ENCODE peak calls at places on chromosomes 11 and 22, in ten cellular contexts. Z is pancreas; Q is heart right ventricle; K is heart left ventricle; P is transverse colon; A is colonic mucosa; J is CD8-positive, alpha-beta T cell; V is H1; R is left ventricle myocardium inferior; D is A549. N is an unnamed sample.

GRCh38 chr11:45025716-45026492 is 75.2 kb upstream of the TP53I11 start:
- DNase-seq in Q (peak; percentile 90), P (peak; percentile 27), J (peak; percentile 6), V (no peak), Z (no peak), A (no peak), K (peak; percentile 88), R (peak; percentile 72), D (no peak), N (peak; percentile 39)

GRCh38 chr11:103494491-103494890 is 385.3 kb downstream of the DYNC2H1 start:
- DNase-seq in J (no peak), Z (no peak), V (no peak), Q (peak; percentile 4), R (no peak), K (no peak), A (no peak), P (no peak), D (no peak), N (no peak)

GRCh38 chr11:15339302-15339701 is 224.6 kb downstream of the INSC start:
- DNase-seq in V (no peak), J (no peak), Q (no peak), K (no peak), Z (no peak), A (no peak), R (no peak), D (no peak), P (no peak), N (no peak)

GRCh38 chr11:1564535-1565172 is 7.4 kb downstream of the DUSP8 start:
- DNase-seq in R (peak; percentile 75), D (peak; percentile 38), Z (peak; percentile 90), P (peak; percentile 69), J (peak; percentile 28), V (no peak), K (peak; percentile 82), A (peak; percentile 67), Q (peak; percentile 80), N (no peak)

GRCh38 chr11:114311946-114312345 is 15.7 kb downstream of the NNMT start:
- DNase-seq in Q (no peak), P (no peak), D (no peak), R (no peak), A (no peak), V (no peak), K (no peak), Z (no peak), J (no peak), N (no peak)

GRCh38 chr11:122709042-122709760 is 53.7 kb downstream of the UBASH3B start:
- DNase-seq in P (no peak), D (peak; percentile 52), R (no peak), A (no peak), K (no peak), V (no peak), Q (no peak), J (no peak), Z (no peak), N (no peak)

GRCh38 chr11:78492973-78493372 is 75.4 kb upstream of the GAB2 start:
- DNase-seq in Z (no peak), D (no peak), J (no peak), A (no peak), R (no peak), K (no peak), V (no peak), P (no peak), Q (no peak), N (no peak)

GRCh38 chr11:113249491-113249763 is 65.0 kb upstream of the TTC12 start:
- DNase-seq in R (no peak), D (peak; percentile 1), Z (no peak), K (no peak), A (no peak), P (no peak), V (no peak), J (no peak), Q (no peak), N (no peak)

GRCh38 chr22:27808730-27809129 is 7.2 kb upstream of the MN1 start:
- DNase-seq in V (no peak), P (no peak), K (no peak), J (no peak), R (no peak), A (no peak), Z (no peak), D (no peak), Q (no peak), N (no peak)

GRCh38 chr11:125777309-125777708 is 1.3 kb downstream of the PATE2 start:
- DNase-seq in J (no peak), P (no peak), R (no peak), A (no peak), Q (no peak), K (no peak), D (no peak), Z (no peak), V (no peak), N (no peak)

GRCh38 chr22:49957826-49958461 is 2.6 kb upstream of the PIM3 start:
- DNase-seq in R (peak; percentile 15), A (no peak), P (peak; percentile 44), Q (no peak), J (no peak), K (no peak), D (no peak), V (no peak), Z (no peak), N (no peak)

GRCh38 chr22:49955581-49956417 is 4.8 kb upstream of the PIM3 start:
- DNase-seq in Z (no peak), V (no peak), D (no peak), P (peak; percentile 6), A (no peak), R (peak; percentile 18), J (no peak), K (no peak), Q (no peak), N (no peak)

GRCh38 chr22:49956914-49957825 is 3.4 kb upstream of the PIM3 start:
- DNase-seq in Q (no peak), P (no peak), D (no peak), A (no peak), Z (no peak), K (no peak), R (peak; percentile 16), V (no peak), J (no peak), N (no peak)

GRCh38 chr22:49954991-49955580 is 5.5 kb upstream of the PIM3 start:
- DNase-seq in V (no peak), K (no peak), R (peak; percentile 16), A (no peak), J (no peak), D (no peak), P (no peak), Q (no peak), Z (peak; percentile 60), N (peak; percentile 74)

GRCh38 chr22:49956418-49956770 is 4.2 kb upstream of the PIM3 start:
- DNase-seq in Z (no peak), Q (no peak), A (no peak), D (no peak), R (no peak), K (no peak), P (no peak), V (no peak), J (no peak), N (peak; percentile 1)
- H3K4me1 ChIP-seq in Z (peaks cover 44% of the 10 kb centered on the region), Q (peaks cover 47% of the 10 kb centered on the region), A (peaks cover 22% of the 10 kb centered on the region), D (peaks cover 36% of the 10 kb centered on the region), R (peaks cover 65% of the 10 kb centered on the region), K (peaks cover 34% of the 10 kb centered on the region), P (peaks cover 30% of the 10 kb centered on the region), V (no peaks in the 10 kb centered on the region), J (peaks cover 8% of the 10 kb centered on the region), N (peaks cover 57% of the 10 kb centered on the region)

DNA sequence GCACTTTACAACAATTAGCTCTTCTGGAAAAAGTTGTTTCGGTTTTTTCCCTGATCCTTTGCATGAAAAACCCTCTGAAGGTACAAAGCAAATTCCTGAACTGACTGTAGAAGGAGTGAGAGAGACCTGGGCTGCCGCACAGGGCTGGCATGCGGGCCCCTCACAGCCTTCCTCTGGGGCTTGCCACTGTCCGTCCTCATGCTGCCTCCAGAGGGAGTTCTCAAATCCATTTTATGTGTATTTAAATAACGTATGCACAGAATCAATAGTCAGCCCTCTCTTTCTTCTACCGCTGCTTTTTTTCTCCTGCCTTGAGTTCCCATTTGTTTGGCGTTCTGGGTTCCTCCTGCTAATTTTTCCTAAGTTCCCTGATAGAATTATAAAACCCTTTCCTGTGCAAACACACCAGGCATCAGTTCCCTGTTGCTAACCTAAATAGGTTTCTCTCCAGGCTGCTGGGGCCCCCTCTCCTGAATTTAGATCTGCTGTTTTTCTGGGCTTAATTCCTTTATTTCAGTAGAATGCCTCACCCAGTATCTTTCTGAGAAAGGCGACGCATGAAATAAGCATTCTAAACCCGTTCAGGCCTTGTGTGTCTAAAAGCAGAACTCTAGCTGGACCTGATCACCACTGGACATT is 52.4 kb downstream of the PHF21B start:
- DNase-seq in P (no peak), A (no peak), D (no peak), Z (no peak), J (no peak), V (no peak), Q (no peak), K (no peak), R (no peak), N (no peak)
- TF ChIP-seq CTCF in P (no peak), A (no peak), D (no peak), Z (no peak), J (no peak), V (peak; percentile 45), Q (no peak), K (peak; percentile 9), R (no peak), N (no peak)

GRCh38 chr11:12705874-12706273 is 31.7 kb downstream of the TEAD1 start:
- DNase-seq in P (no peak), R (no peak), Z (no peak), Q (no peak), K (no peak), V (no peak), A (no peak), D (no peak), J (no peak), N (no peak)
- H3K4me1 ChIP-seq in P (peaks cover 15% of the 10 kb centered on the region), R (peaks cover 74% of the 10 kb centered on the region), Z (peaks cover 17% of the 10 kb centered on the region), Q (peaks cover 45% of the 10 kb centered on the region), K (peaks cover 29% of the 10 kb centered on the region), V (peaks cover 22% of the 10 kb centered on the region), A (no peaks in the 10 kb centered on the region), D (peaks cover 97% of the 10 kb centered on the region), J (no peaks in the 10 kb centered on the region), N (peaks cover 42% of the 10 kb centered on the region)

GRCh38 chr22:42296381-42296853 is 26.0 kb upstream of the TCF20 start:
- DNase-seq in Q (peak; percentile 38), R (peak; percentile 51), D (no peak), A (no peak), K (peak; percentile 62), J (peak; percentile 33), V (no peak), Z (peak; percentile 28), P (peak; percentile 50), N (peak; percentile 90)

GRCh38 chr22:42291287-42291686 is 20.8 kb upstream of the TCF20 start:
- DNase-seq in K (no peak), P (no peak), Z (no peak), J (no peak), Q (no peak), V (no peak), R (no peak), D (no peak), A (no peak), N (no peak)

GRCh38 chr22:42292726-42293520 is 22.5 kb upstream of the TCF20 start:
- DNase-seq in Q (no peak), A (peak; percentile 79), R (no peak), J (no peak), V (no peak), D (no peak), P (peak; percentile 64), Z (no peak), K (no peak), N (no peak)

GRCh38 chr22:42296883-42297282 is 26.4 kb upstream of the TCF20 start:
- DNase-seq in K (no peak), A (no peak), V (no peak), R (no peak), D (no peak), Z (no peak), Q (no peak), J (no peak), P (no peak), N (no peak)

GRCh38 chr22:42294034-42294985 is 23.9 kb upstream of the TCF20 start:
- DNase-seq in V (no peak), Z (peak; percentile 54), K (peak; percentile 65), P (peak; percentile 64), J (peak; percentile 25), Q (peak; percentile 65), R (peak; percentile 53), D (peak; percentile 24), A (peak; percentile 77), N (peak; percentile 65)
- TF ChIP-seq CTCF in V (no peak), Z (no peak), K (no peak), P (no peak), J (no peak), Q (no peak), R (no peak), D (no peak), A (no peak), N (no peak)

N was measured in thyroid gland.